ENCODE peak calls at places on chromosomes 1 and 21, in five cellular contexts. N is HepG2; H is GM06990; T is CD8-positive, alpha-beta T cell; P is GM23338. D is an unnamed sample.

GRCh38 chr1:220577926-220578325 is 50.0 kb downstream of the MARK1 start:
- DNase-seq in N (no peak), H (no peak), T (no peak), P (no peak), D (no peak)

GRCh38 chr1:30982937-30983336 is 74.4 kb upstream of the SDC3 start:
- DNase-seq in N (no peak), H (peak), T (no peak), P (no peak), D (no peak)

GRCh38 chr1:78070758-78071157 is 25.0 kb downstream of the GIPC2 start:
- DNase-seq in N (no peak), H (peak), T (no peak), P (no peak), D (peak)

GRCh38 chr1:204323887-204324286 is 35.8 kb downstream of the PLEKHA6 start:
- DNase-seq in N (no peak), H (no peak), T (no peak), P (no peak), D (no peak)

GRCh38 chr1:165896277-165896676 is 68.9 kb downstream of the UCK2 start:
- DNase-seq in N (no peak), H (no peak), T (no peak), P (no peak), D (no peak)

GRCh38 chr21:42722153-42722552 is 68.7 kb downstream of the PDE9A start:
- DNase-seq in N (no peak), H (no peak), T (no peak), P (no peak), D (no peak)

GRCh38 chr1:67285780-67286488 is 21.7 kb upstream of the IL12RB2 start:
- DNase-seq in N (no peak), H (peak), T (no peak), P (no peak), D (no peak)

GRCh38 chr1:19010995-19011696 is 54.7 kb upstream of the IFFO2 start:
- DNase-seq in N (peak), H (peak), T (no peak), P (no peak), D (peak)

GRCh38 chr1:172351347-172351746 is 69.1 kb upstream of the C1orf105 start:
- DNase-seq in N (no peak), H (no peak), T (no peak), P (no peak), D (no peak)

GRCh38 chr1:31691446-31691845 is 12.4 kb downstream of the COL16A1 start:
- DNase-seq in N (no peak), H (no peak), T (no peak), P (no peak), D (no peak)

GRCh38 chr1:234149217-234149616 is 224.0 kb upstream of the COA6 start:
- DNase-seq in N (no peak), H (no peak), T (no peak), P (no peak), D (no peak)

GRCh38 chr21:15293251-15293650 is 228.5 kb upstream of the NRIP1 start:
- DNase-seq in N (peak), H (no peak), T (no peak), P (peak), D (no peak)

GRCh38 chr1:223720987-223721591 is 8.8 kb downstream of the CAPN2 start:
- DNase-seq in N (no peak), H (no peak), T (no peak), P (no peak), D (no peak)

GRCh38 chr21:33374080-33374873 is 28.9 kb upstream of the IFNGR2 start:
- DNase-seq in N (peak), H (no peak), T (no peak), P (peak), D (peak)

GRCh38 chr1:25046194-25046532 is 116.1 kb upstream of the RUNX3 start:
- DNase-seq in N (no peak), H (no peak), T (no peak), P (no peak), D (no peak)

GRCh38 chr1:6795661-6796060 is 10.4 kb downstream of the CAMTA1 start:
- DNase-seq in N (no peak), H (no peak), T (no peak), P (no peak), D (no peak)

GRCh38 chr21:27423073-27423472 is 456.2 kb upstream of the ADAMTS5 start:
- DNase-seq in N (no peak), H (no peak), T (no peak), P (no peak), D (no peak)

GRCh38 chr1:84073266-84073665 is 70.8 kb upstream of the PRKACB start:
- DNase-seq in N (no peak), H (no peak), T (no peak), P (no peak), D (no peak)

GRCh38 chr1:168202941-168203654 is 22.7 kb upstream of the SFT2D2 start:
- DNase-seq in N (peak), H (no peak), T (no peak), P (no peak), D (no peak)

GRCh38 chr1:156627313-156627880 is 8.2 kb downstream of the HAPLN2 start:
- DNase-seq in N (peak), H (no peak), T (no peak), P (peak), D (no peak)

GRCh38 chr1:11571906-11572616 is 82.2 kb downstream of the FBXO2 start:
- DNase-seq in N (peak), H (no peak), T (no peak), P (peak), D (no peak)

GRCh38 chr21:45322960-45323461 is 35.3 kb upstream of the POFUT2 start:
- DNase-seq in N (no peak), H (no peak), T (no peak), P (no peak), D (peak)

GRCh38 chr1:146032613-146033219 is 11.2 kb upstream of the HJV start:
- DNase-seq in N (peak), H (no peak), T (no peak), P (peak), D (no peak)

GRCh38 chr1:1881727-1882126 is 9.2 kb downstream of the GNB1 start:
- DNase-seq in N (no peak), H (no peak), T (no peak), P (no peak), D (no peak)

GRCh38 chr1:10909697-10910489 is 102.6 kb upstream of the TARDBP start:
- DNase-seq in N (peak), H (peak), T (peak), P (peak), D (peak)

GRCh38 chr1:186609183-186609582 is 71.0 kb downstream of the PTGS2 start:
- DNase-seq in N (no peak), H (no peak), T (no peak), P (no peak), D (no peak)

GRCh38 chr1:181894439-181894859 is 167.1 kb downstream of the ZNF648 start:
- DNase-seq in N (no peak), H (no peak), T (no peak), P (no peak), D (no peak)

GRCh38 chr1:196608401-196609113 is at the start of gene KCNT2:
- DNase-seq in N (no peak), H (no peak), T (no peak), P (peak), D (peak)

GRCh38 chr1:208857471-208857870 is 613.3 kb upstream of the PLXNA2 start:
- DNase-seq in N (no peak), H (no peak), T (no peak), P (no peak), D (no peak)

GRCh38 chr1:72397786-72398185 is 115.4 kb upstream of the NEGR1 start:
- DNase-seq in N (no peak), H (no peak), T (no peak), P (no peak), D (no peak)

GRCh38 chr1:158506369-158506987 is 34.5 kb downstream of the OR10R2 start:
- DNase-seq in N (peak), H (no peak), T (no peak), P (peak), D (no peak)

GRCh38 chr1:58848818-58849411 is 65.1 kb upstream of the JUN start:
- DNase-seq in N (peak), H (no peak), T (no peak), P (peak), D (no peak)

GRCh38 chr1:11645670-11646265 is 8.5 kb downstream of the FBXO2 start:
- DNase-seq in N (peak), H (no peak), T (peak), P (peak), D (peak)

GRCh38 chr1:170661646-170662411 is 2.1 kb upstream of the PRRX1 start:
- DNase-seq in N (no peak), H (no peak), T (no peak), P (peak), D (no peak)

GRCh38 chr1:173440430-173440829 is 36.7 kb upstream of the PRDX6 start:
- DNase-seq in N (no peak), H (no peak), T (no peak), P (no peak), D (no peak)

GRCh38 chr21:38814126-38815059 is 8.7 kb downstream of the ETS2 start:
- DNase-seq in N (no peak), H (no peak), T (no peak), P (peak), D (no peak)

GRCh38 chr1:66925944-66926343 is 1.2 kb downstream of the MIER1 start:
- DNase-seq in N (no peak), H (no peak), T (no peak), P (peak), D (no peak)

GRCh38 chr1:228102791-228103620 is at the start of gene C1orf35:
- DNase-seq in N (peak), H (peak), T (peak), P (peak), D (peak)

GRCh38 chr1:33918368-33918767 is 54.5 kb downstream of the HMGB4 start:
- DNase-seq in N (no peak), H (no peak), T (no peak), P (no peak), D (no peak)

GRCh38 chr1:192807221-192807967 is 1.4 kb upstream of the RGS2 start:
- DNase-seq in N (no peak), H (peak), T (no peak), P (no peak), D (no peak)
- TF ChIP-seq CTCF in N (no peak), H (peak), T (no peak), P (no peak), D (no peak)

GRCh38 chr21:37529649-37530048 is 163.1 kb downstream of the DYRK1A start:
- DNase-seq in N (no peak), H (no peak), T (no peak), P (no peak), D (no peak)

GRCh38 chr21:37532868-37533780 is 166.6 kb downstream of the DYRK1A start:
- DNase-seq in N (no peak), H (peak), T (no peak), P (no peak), D (no peak)

GRCh38 chr21:37531402-37532042 is 164.9 kb downstream of the DYRK1A start:
- DNase-seq in N (no peak), H (no peak), T (no peak), P (no peak), D (no peak)

GRCh38 chr21:37528150-37528937 is 161.8 kb downstream of the DYRK1A start:
- DNase-seq in N (no peak), H (no peak), T (no peak), P (peak), D (no peak)

GRCh38 chr21:37530901-37531351 is 164.4 kb downstream of the DYRK1A start:
- DNase-seq in N (no peak), H (no peak), T (no peak), P (no peak), D (no peak)
- H3K4me3 ChIP-seq in N (no peak), H (no peak), T (no peak), P (no peak), D (no peak)

GRCh38 chr1:15712158-15712557 is 23.9 kb upstream of the SLC25A34 start:
- DNase-seq in N (no peak), H (no peak), T (no peak), P (no peak), D (no peak)
- TF ChIP-seq CTCF in N (no peak), H (no peak), T (no peak), P (no peak), D (no peak)

GRCh38 chr1:247421074-247421473 is 5.1 kb downstream of the NLRP3 start:
- DNase-seq in N (no peak), H (no peak), T (no peak), P (no peak), D (no peak)

GRCh38 chr1:247419326-247419725 is 3.4 kb downstream of the NLRP3 start:
- DNase-seq in N (no peak), H (no peak), T (no peak), P (no peak), D (no peak)

GRCh38 chr1:247415423-247416361 is at the start of gene NLRP3:
- DNase-seq in N (peak), H (peak), T (peak), P (peak), D (peak)

GRCh38 chr1:247417786-247418185 is 1.8 kb downstream of the NLRP3 start:
- DNase-seq in N (no peak), H (no peak), T (no peak), P (no peak), D (no peak)
- H3K4me3 ChIP-seq in N (no peak), H (no peak), T (no peak), P (no peak), D (no peak)

DNA sequence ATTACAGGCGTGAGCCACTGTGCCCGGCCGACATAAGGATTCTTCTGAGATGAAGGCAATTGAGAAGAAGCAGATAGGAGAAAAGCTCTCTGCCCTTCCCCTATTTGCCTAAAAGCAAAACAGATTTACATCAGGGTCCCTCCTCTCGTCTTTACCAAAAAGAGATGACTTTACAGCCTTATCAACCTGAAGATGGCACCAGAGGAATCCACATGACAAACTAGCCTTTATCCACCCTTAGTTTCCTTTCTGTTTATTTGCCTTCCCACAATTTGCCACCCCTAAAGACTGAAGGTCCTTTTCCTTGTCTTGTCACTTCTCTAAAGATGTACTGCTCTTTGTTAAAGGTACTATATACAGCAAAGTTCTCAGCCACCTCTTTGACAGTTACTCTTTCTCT is 70.7 kb upstream of the KRTAP19-8 start:
- DNase-seq in N (no peak), H (no peak), T (no peak), P (peak), D (no peak)
- TF ChIP-seq CTCF in N (peak), H (peak), T (peak), P (peak), D (no peak)

GRCh38 chr21:41160036-41160435 is 7.9 kb upstream of the BACE2 start:
- DNase-seq in N (no peak), H (no peak), T (no peak), P (no peak), D (no peak)
- H3K4me3 ChIP-seq in N (no peak), H (no peak), T (no peak), P (no peak), D (no peak)

GRCh38 chr1:42336978-42337377 is 1.9 kb upstream of the FOXJ3 start:
- DNase-seq in N (no peak), H (no peak), T (no peak), P (no peak), D (no peak)

GRCh38 chr1:42335809-42336518 is 929 bp upstream of the FOXJ3 start:
- DNase-seq in N (peak), H (no peak), T (no peak), P (no peak), D (no peak)

GRCh38 chr1:42333662-42334239 is 1.3 kb downstream of the FOXJ3 start:
- DNase-seq in N (no peak), H (no peak), T (no peak), P (no peak), D (no peak)

GRCh38 chr1:42334240-42335049 is 590 bp downstream of the FOXJ3 start:
- DNase-seq in N (peak), H (no peak), T (peak), P (peak), D (peak)

GRCh38 chr1:42335050-42335808 is at the start of gene FOXJ3:
- DNase-seq in N (peak), H (peak), T (peak), P (peak), D (peak)
- TF ChIP-seq CTCF in N (peak), H (peak), T (no peak), P (peak), D (no peak)

D was measured in Peyer's patch.